ENCODE peak calls at places on chromosomes 2 and 18, in five cellular contexts. One of them, this sample, is unnamed.

GRCh38 chr2:116891191-116891590 is 923.3 kb upstream of the DDX18 start:
- DNase-seq in cardiac fibroblast: no peak
- DNase-seq in epithelial cell of esophagus: no peak
- DNase-seq in GM13977: no peak
- DNase-seq in mammary epithelial cell: no peak
- DNase-seq in this sample: no peak

GRCh38 chr18:76234559-76234958 is 260.5 kb downstream of the ZNF516 start:
- DNase-seq in GM13977: no peak
- DNase-seq in epithelial cell of esophagus: no peak
- DNase-seq in cardiac fibroblast: no peak
- DNase-seq in mammary epithelial cell: no peak
- DNase-seq in this sample: no peak

GRCh38 chr2:60152226-60152833 is 401.1 kb downstream of the BCL11A start:
- DNase-seq in cardiac fibroblast: peak; percentile 50
- DNase-seq in epithelial cell of esophagus: peak; percentile 56
- DNase-seq in GM13977: peak; percentile 27
- DNase-seq in mammary epithelial cell: peak; percentile 21
- DNase-seq in this sample: peak; percentile 43

GRCh38 chr18:57624988-57625387 is 3.4 kb upstream of the NARS1 start:
- DNase-seq in mammary epithelial cell: peak; percentile 57
- DNase-seq in cardiac fibroblast: peak; percentile 55
- DNase-seq in epithelial cell of esophagus: peak; percentile 47
- DNase-seq in GM13977: no peak
- DNase-seq in this sample: peak; percentile 11

GRCh38 chr2:36564377-36564930 is 33.5 kb downstream of the FEZ2 start:
- DNase-seq in mammary epithelial cell: peak; percentile 45
- DNase-seq in GM13977: no peak
- DNase-seq in epithelial cell of esophagus: no peak
- DNase-seq in cardiac fibroblast: no peak
- DNase-seq in this sample: no peak

GRCh38 chr2:97869722-97870346 is 125.9 kb downstream of the TMEM131 start:
- DNase-seq in mammary epithelial cell: no peak
- DNase-seq in cardiac fibroblast: no peak
- DNase-seq in epithelial cell of esophagus: no peak
- DNase-seq in GM13977: no peak
- DNase-seq in this sample: no peak

GRCh38 chr18:31371970-31372369 is 4.6 kb upstream of the DSG4 start:
- DNase-seq in mammary epithelial cell: no peak
- DNase-seq in cardiac fibroblast: no peak
- DNase-seq in epithelial cell of esophagus: no peak
- DNase-seq in GM13977: no peak
- DNase-seq in this sample: no peak

GRCh38 chr2:141959941-141960340 is 170.9 kb downstream of the LRP1B start:
- DNase-seq in GM13977: no peak
- DNase-seq in cardiac fibroblast: no peak
- DNase-seq in epithelial cell of esophagus: no peak
- DNase-seq in mammary epithelial cell: no peak
- DNase-seq in this sample: no peak

GRCh38 chr2:239550336-239550735 is 149.5 kb upstream of the HDAC4 start:
- DNase-seq in epithelial cell of esophagus: no peak
- DNase-seq in GM13977: no peak
- DNase-seq in cardiac fibroblast: no peak
- DNase-seq in mammary epithelial cell: peak; percentile 24
- DNase-seq in this sample: no peak

GRCh38 chr18:57839942-57840381 is 36.8 kb upstream of the ATP8B1 start:
- DNase-seq in epithelial cell of esophagus: peak; percentile 85
- DNase-seq in mammary epithelial cell: peak; percentile 65
- DNase-seq in cardiac fibroblast: peak; percentile 90
- DNase-seq in GM13977: no peak
- DNase-seq in this sample: peak; percentile 23

GRCh38 chr18:24396082-24396623 is 1.5 kb downstream of the OSBPL1A start:
- DNase-seq in GM13977: no peak
- DNase-seq in epithelial cell of esophagus: no peak
- DNase-seq in cardiac fibroblast: no peak
- DNase-seq in mammary epithelial cell: no peak
- DNase-seq in this sample: peak; percentile 21

GRCh38 chr2:230170532-230170931 is 49.3 kb downstream of the SP110 start:
- DNase-seq in cardiac fibroblast: peak; percentile 24
- DNase-seq in mammary epithelial cell: no peak
- DNase-seq in GM13977: no peak
- DNase-seq in epithelial cell of esophagus: no peak
- DNase-seq in this sample: no peak

GRCh38 chr2:237691200-237691907 is 64.0 kb downstream of the LRRFIP1 start:
- DNase-seq in GM13977: no peak
- DNase-seq in mammary epithelial cell: no peak
- DNase-seq in epithelial cell of esophagus: no peak
- DNase-seq in cardiac fibroblast: no peak
- DNase-seq in this sample: no peak

GRCh38 chr2:129831018-129831417 is 148.4 kb upstream of the RAB6C start:
- DNase-seq in epithelial cell of esophagus: no peak
- DNase-seq in cardiac fibroblast: no peak
- DNase-seq in mammary epithelial cell: no peak
- DNase-seq in GM13977: no peak
- DNase-seq in this sample: no peak

GRCh38 chr18:13241893-13242175 is 23.3 kb downstream of the LDLRAD4 start:
- DNase-seq in cardiac fibroblast: no peak
- DNase-seq in mammary epithelial cell: no peak
- DNase-seq in GM13977: no peak
- DNase-seq in epithelial cell of esophagus: no peak
- DNase-seq in this sample: no peak

GRCh38 chr2:203535078-203535783 is at the start of gene RAPH1:
- DNase-seq in epithelial cell of esophagus: peak; percentile 97
- DNase-seq in mammary epithelial cell: peak; percentile 94
- DNase-seq in GM13977: peak; percentile 87
- DNase-seq in cardiac fibroblast: peak; percentile 88
- DNase-seq in this sample: peak; percentile 84

GRCh38 chr2:9627310-9627709 is 3.5 kb downstream of the YWHAQ start:
- DNase-seq in epithelial cell of esophagus: peak; percentile 63
- DNase-seq in cardiac fibroblast: no peak
- DNase-seq in mammary epithelial cell: peak; percentile 42
- DNase-seq in GM13977: no peak
- DNase-seq in this sample: no peak

GRCh38 chr2:202278944-202279343 is 13.4 kb downstream of the NOP58 start:
- DNase-seq in cardiac fibroblast: peak; percentile 82
- DNase-seq in mammary epithelial cell: peak; percentile 41
- DNase-seq in epithelial cell of esophagus: peak; percentile 62
- DNase-seq in GM13977: no peak
- DNase-seq in this sample: peak; percentile 56

GRCh38 chr18:32383040-32383819 is 87.5 kb downstream of the GAREM1 start:
- DNase-seq in epithelial cell of esophagus: peak; percentile 99
- DNase-seq in GM13977: no peak
- DNase-seq in mammary epithelial cell: peak; percentile 99
- DNase-seq in cardiac fibroblast: peak; percentile 98
- DNase-seq in this sample: peak; percentile 97

GRCh38 chr2:239392072-239392357 is 8.8 kb downstream of the HDAC4 start:
- DNase-seq in cardiac fibroblast: no peak
- DNase-seq in mammary epithelial cell: no peak
- DNase-seq in epithelial cell of esophagus: no peak
- DNase-seq in GM13977: no peak
- DNase-seq in this sample: no peak

GRCh38 chr2:30149513-30149912 is 2.7 kb downstream of the YPEL5 start:
- DNase-seq in mammary epithelial cell: peak; percentile 36
- DNase-seq in epithelial cell of esophagus: no peak
- DNase-seq in GM13977: no peak
- DNase-seq in cardiac fibroblast: no peak
- DNase-seq in this sample: peak; percentile 25

GRCh38 chr2:10162586-10163497 is 40.3 kb downstream of the RRM2 start:
- DNase-seq in epithelial cell of esophagus: no peak
- DNase-seq in GM13977: no peak
- DNase-seq in cardiac fibroblast: no peak
- DNase-seq in mammary epithelial cell: no peak
- DNase-seq in this sample: no peak

GRCh38 chr2:213980883-213981282 is 430.0 kb upstream of the VWC2L start:
- DNase-seq in mammary epithelial cell: no peak
- DNase-seq in epithelial cell of esophagus: peak; percentile 16
- DNase-seq in GM13977: no peak
- DNase-seq in cardiac fibroblast: peak; percentile 40
- DNase-seq in this sample: no peak

GRCh38 chr2:200095436-200095835 is 140.1 kb downstream of the MAIP1 start:
- DNase-seq in cardiac fibroblast: no peak
- DNase-seq in epithelial cell of esophagus: no peak
- DNase-seq in mammary epithelial cell: no peak
- DNase-seq in GM13977: no peak
- DNase-seq in this sample: no peak

GRCh38 chr2:22494156-22494555 is 890.8 kb upstream of the KLHL29 start:
- DNase-seq in mammary epithelial cell: no peak
- DNase-seq in epithelial cell of esophagus: no peak
- DNase-seq in cardiac fibroblast: no peak
- DNase-seq in GM13977: no peak
- DNase-seq in this sample: no peak

GRCh38 chr2:109089602-109090300 is 39.3 kb upstream of the SH3RF3 start:
- DNase-seq in mammary epithelial cell: no peak
- DNase-seq in cardiac fibroblast: peak; percentile 39
- DNase-seq in epithelial cell of esophagus: no peak
- DNase-seq in GM13977: no peak
- DNase-seq in this sample: no peak

GRCh38 chr2:172234716-172235661 is 132.3 kb upstream of the DLX2 start:
- DNase-seq in GM13977: peak; percentile 36
- DNase-seq in cardiac fibroblast: no peak
- DNase-seq in mammary epithelial cell: no peak
- DNase-seq in epithelial cell of esophagus: no peak
- DNase-seq in this sample: no peak

GRCh38 chr2:38887347-38887746 is 2.3 kb upstream of the ARHGEF33 start:
- DNase-seq in mammary epithelial cell: no peak
- DNase-seq in epithelial cell of esophagus: no peak
- DNase-seq in cardiac fibroblast: no peak
- DNase-seq in GM13977: no peak
- DNase-seq in this sample: no peak

GRCh38 chr2:223414646-223415045 is 187.5 kb downstream of the SCG2 start:
- DNase-seq in cardiac fibroblast: peak; percentile 62
- DNase-seq in epithelial cell of esophagus: peak; percentile 40
- DNase-seq in GM13977: no peak
- DNase-seq in mammary epithelial cell: no peak
- DNase-seq in this sample: no peak

GRCh38 chr18:22346968-22347611 is 70.6 kb downstream of the CTAGE1 start:
- DNase-seq in mammary epithelial cell: no peak
- DNase-seq in epithelial cell of esophagus: no peak
- DNase-seq in GM13977: no peak
- DNase-seq in cardiac fibroblast: peak; percentile 53
- DNase-seq in this sample: no peak

GRCh38 chr18:3294435-3295080 is 32.6 kb downstream of the MYL12B start:
- DNase-seq in GM13977: no peak
- DNase-seq in epithelial cell of esophagus: peak; percentile 42
- DNase-seq in mammary epithelial cell: peak; percentile 19
- DNase-seq in cardiac fibroblast: peak; percentile 75
- DNase-seq in this sample: no peak

GRCh38 chr18:5513947-5514346 is 29.9 kb downstream of the EPB41L3 start:
- DNase-seq in mammary epithelial cell: no peak
- DNase-seq in GM13977: no peak
- DNase-seq in epithelial cell of esophagus: no peak
- DNase-seq in cardiac fibroblast: no peak
- DNase-seq in this sample: no peak

DNA sequence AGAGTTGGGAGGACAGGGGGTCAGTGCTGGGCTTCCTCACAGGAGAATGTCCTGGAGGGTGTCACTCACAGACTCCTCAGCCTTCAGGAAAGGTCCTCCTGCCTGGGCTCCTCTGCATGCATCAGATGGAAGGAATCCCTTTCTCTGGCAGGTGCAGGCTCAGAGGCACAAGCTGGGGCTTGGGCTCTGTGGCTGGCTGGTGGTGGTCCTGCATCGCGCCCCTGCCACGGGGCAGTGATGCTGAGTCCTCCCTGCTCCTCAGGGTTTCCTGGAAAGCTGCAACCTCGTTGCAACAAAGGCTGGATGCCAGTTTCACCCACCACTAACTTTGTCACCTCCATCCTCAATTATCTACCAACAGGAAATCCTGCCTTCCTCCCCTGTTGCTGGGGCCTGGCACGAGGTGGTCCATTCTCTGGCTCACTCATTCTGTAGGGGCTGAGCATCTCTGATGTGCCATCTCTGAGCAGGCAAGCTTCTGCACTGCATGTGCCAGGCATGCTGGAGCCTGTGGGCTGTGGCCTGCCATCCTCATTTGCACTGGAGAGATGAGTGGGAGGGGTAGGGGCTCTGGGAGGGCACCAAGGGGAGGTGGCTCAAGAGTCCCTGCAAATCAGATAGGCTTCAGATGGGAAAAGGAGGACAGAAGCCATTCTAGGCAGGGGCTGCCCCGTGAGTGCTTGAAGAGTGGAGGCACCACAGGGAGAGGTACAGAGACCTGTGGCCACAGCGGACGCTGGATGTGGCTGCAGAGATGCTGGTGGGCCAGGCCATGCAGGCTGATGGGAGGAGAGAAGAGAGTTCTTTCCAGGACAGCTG is 272.6 kb upstream of the HS6ST1 start:
- DNase-seq in cardiac fibroblast: no peak
- DNase-seq in GM13977: no peak
- DNase-seq in epithelial cell of esophagus: no peak
- DNase-seq in mammary epithelial cell: no peak
- DNase-seq in this sample: no peak
- TF ChIP-seq CTCF in cardiac fibroblast: no peak
- TF ChIP-seq CTCF in GM13977: no peak
- TF ChIP-seq CTCF in epithelial cell of esophagus: no peak
- TF ChIP-seq CTCF in mammary epithelial cell: no peak
- TF ChIP-seq CTCF in this sample: no peak

DNA sequence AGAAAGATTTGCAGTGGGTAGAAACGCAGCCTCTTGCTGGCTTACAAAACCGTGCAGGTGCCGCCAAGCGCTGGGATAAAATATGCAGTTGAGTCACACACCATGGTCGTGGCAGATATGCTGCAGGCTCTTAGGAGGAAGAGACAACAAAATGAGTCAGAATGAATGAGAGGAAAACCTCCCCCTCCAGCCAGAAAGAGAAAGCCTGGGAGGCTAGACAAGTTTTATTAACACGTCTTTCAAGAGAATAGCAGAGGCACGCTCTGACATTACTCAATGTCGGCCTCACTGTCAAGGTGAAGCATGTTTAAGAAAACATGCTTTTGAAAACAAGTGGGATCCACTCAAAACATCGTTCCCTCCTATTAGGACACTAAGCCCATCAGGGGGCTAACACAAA is 37.1 kb upstream of the ZCCHC2 start:
- DNase-seq in GM13977: no peak
- DNase-seq in mammary epithelial cell: peak; percentile 96
- DNase-seq in epithelial cell of esophagus: peak; percentile 98
- DNase-seq in cardiac fibroblast: peak; percentile 90
- DNase-seq in this sample: peak; percentile 97
- TF ChIP-seq CTCF in GM13977: no peak
- TF ChIP-seq CTCF in mammary epithelial cell: no peak
- TF ChIP-seq CTCF in epithelial cell of esophagus: no peak
- TF ChIP-seq CTCF in cardiac fibroblast: no peak
- TF ChIP-seq CTCF in this sample: no peak

GRCh38 chr2:133422946-133423345 is 145.3 kb downstream of the NCKAP5 start:
- DNase-seq in cardiac fibroblast: peak; percentile 61
- DNase-seq in epithelial cell of esophagus: peak; percentile 53
- DNase-seq in GM13977: no peak
- DNase-seq in mammary epithelial cell: peak; percentile 73
- DNase-seq in this sample: peak; percentile 26
- TF ChIP-seq CTCF in cardiac fibroblast: no peak
- TF ChIP-seq CTCF in epithelial cell of esophagus: no peak
- TF ChIP-seq CTCF in GM13977: no peak
- TF ChIP-seq CTCF in mammary epithelial cell: no peak
- TF ChIP-seq CTCF in this sample: no peak

DNA sequence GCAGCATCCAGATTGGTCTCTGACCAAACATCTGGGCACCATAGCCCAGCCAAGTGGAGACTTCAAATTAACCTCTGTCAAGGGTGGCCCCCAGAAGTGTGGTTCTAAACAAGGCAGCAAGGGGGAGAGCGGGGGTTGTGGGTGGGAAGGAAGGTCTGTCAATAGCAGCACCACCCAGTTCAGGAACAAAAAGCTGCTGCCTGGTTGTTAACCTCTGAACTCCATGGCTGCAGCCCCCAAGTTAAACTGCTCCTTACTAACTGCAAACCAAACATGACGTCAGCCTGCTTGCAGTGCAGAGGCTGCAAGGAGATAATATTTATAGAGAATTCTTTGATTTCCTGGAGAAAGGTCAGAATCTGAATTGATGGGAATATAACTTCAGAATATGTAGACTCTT is 76.5 kb downstream of the ARL4C start:
- DNase-seq in cardiac fibroblast: no peak
- DNase-seq in mammary epithelial cell: no peak
- DNase-seq in GM13977: no peak
- DNase-seq in epithelial cell of esophagus: no peak
- DNase-seq in this sample: no peak
- TF ChIP-seq CTCF in cardiac fibroblast: no peak
- TF ChIP-seq CTCF in mammary epithelial cell: no peak
- TF ChIP-seq CTCF in GM13977: no peak
- TF ChIP-seq CTCF in epithelial cell of esophagus: no peak
- TF ChIP-seq CTCF in this sample: no peak

This sample was measured in MCF 10A.